ENCODE peak calls at places on chromosome 19, in five cellular contexts. C is pancreas, N is heart right ventricle, A is stomach, P is fibroblast of lung. L is an unnamed sample.

GRCh38 chr19:46394398-46394797 is 19.0 kb downstream of the CCDC8 start:
- DNase-seq in A (no peak), P (no peak), C (no peak), N (no peak), L (no peak)

GRCh38 chr19:48608798-48609263 is 2.3 kb downstream of the SPACA4 start:
- DNase-seq in C (no peak), A (no peak), P (no peak), N (no peak), L (no peak)

GRCh38 chr19:9885077-9885552 is 50.0 kb downstream of the PIN1 start:
- DNase-seq in P (peak), N (peak), C (no peak), A (no peak), L (no peak)

GRCh38 chr19:23855676-23856075 is 59.0 kb upstream of the ZNF726 start:
- DNase-seq in A (no peak), N (no peak), P (no peak), C (no peak), L (no peak)

GRCh38 chr19:31725051-31725450 is 375.8 kb upstream of the TSHZ3 start:
- DNase-seq in P (no peak), A (no peak), C (no peak), N (no peak), L (no peak)

GRCh38 chr19:7602240-7602934 is 6.7 kb downstream of the CAMSAP3 start:
- DNase-seq in C (peak), P (no peak), A (peak), N (no peak), L (no peak)

GRCh38 chr19:46717034-46717715 is at the start of gene PRKD2:
- DNase-seq in N (peak), A (peak), C (peak), P (peak), L (peak)

GRCh38 chr19:11539495-11540365 is 1.1 kb downstream of the CNN1 start:
- DNase-seq in A (no peak), N (no peak), P (peak), C (no peak), L (peak)

GRCh38 chr19:46722004-46722380 is 5.1 kb upstream of the PRKD2 start:
- DNase-seq in P (no peak), A (no peak), C (no peak), N (no peak), L (no peak)

GRCh38 chr19:45419396-45419795 is 4.3 kb downstream of the ERCC1 start:
- DNase-seq in C (no peak), A (no peak), P (no peak), N (no peak), L (peak)

GRCh38 chr19:46721269-46722003 is 4.5 kb upstream of the PRKD2 start:
- DNase-seq in P (no peak), C (no peak), N (no peak), A (no peak), L (no peak)

GRCh38 chr19:46731007-46731501 is 14.1 kb upstream of the PRKD2 start:
- DNase-seq in N (no peak), C (peak), A (peak), P (peak), L (peak)

GRCh38 chr19:11286312-11286974 is 9.5 kb upstream of the TSPAN16 start:
- DNase-seq in N (no peak), A (no peak), P (peak), C (no peak), L (no peak)

GRCh38 chr19:18232540-18233223 is 6.4 kb upstream of the PDE4C start:
- DNase-seq in C (peak), P (no peak), A (no peak), N (no peak), L (no peak)
- H3K4me3 ChIP-seq in C (no peak), P (no peak), A (no peak), N (no peak), L (no peak)

GRCh38 chr19:5321851-5322681 is 18.5 kb downstream of the PTPRS start:
- DNase-seq in P (no peak), C (no peak), A (no peak), N (no peak), L (no peak)

GRCh38 chr19:5323475-5323811 is 17.2 kb downstream of the PTPRS start:
- DNase-seq in A (no peak), P (no peak), C (no peak), N (no peak), L (no peak)

GRCh38 chr19:5319516-5319915 is 21.1 kb downstream of the PTPRS start:
- DNase-seq in C (no peak), N (no peak), P (no peak), A (no peak), L (no peak)

GRCh38 chr19:5318306-5318705 is 22.3 kb downstream of the PTPRS start:
- DNase-seq in P (no peak), C (no peak), A (no peak), N (no peak), L (no peak)

DNA sequence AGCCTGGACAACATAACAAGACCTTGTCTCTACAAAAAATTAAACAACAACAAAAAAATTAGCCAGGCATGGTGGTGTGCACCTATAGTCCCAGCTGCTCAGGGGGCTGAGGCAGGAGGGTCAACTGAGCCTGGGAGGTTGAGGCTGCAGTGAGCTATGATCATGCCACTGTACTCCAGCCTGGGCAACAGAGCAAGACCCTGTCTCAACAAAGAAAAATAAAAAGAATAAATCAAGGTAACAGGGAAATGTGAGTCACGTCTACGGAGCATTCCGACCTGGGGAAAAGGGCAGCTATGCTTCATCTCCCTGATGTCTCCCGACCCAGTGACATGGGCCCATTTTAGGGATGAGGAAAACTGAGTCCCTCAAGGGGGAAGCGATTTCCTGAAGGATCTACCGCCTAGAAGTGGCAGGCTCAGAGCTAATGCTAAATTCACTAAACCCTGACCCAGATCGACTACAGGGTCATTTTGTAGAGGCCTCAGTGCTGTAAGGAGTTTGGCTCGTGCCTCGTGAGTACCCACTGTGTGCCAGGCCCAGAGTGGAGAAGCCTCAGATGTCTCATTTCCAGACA is 19.5 kb downstream of the PTPRS start:
- DNase-seq in N (no peak), P (no peak), C (no peak), A (no peak), L (no peak)
- H3K27ac ChIP-seq in N (no peak), P (no peak), C (no peak), A (no peak), L (no peak)

GRCh38 chr19:27966390-27966816 is 1246.5 kb downstream of the UQCRFS1 start:
- DNase-seq in N (no peak), A (no peak), C (no peak), P (peak), L (no peak)
- TF ChIP-seq CTCF in N (peak), A (no peak), C (peak), P (peak), L (no peak)

DNA sequence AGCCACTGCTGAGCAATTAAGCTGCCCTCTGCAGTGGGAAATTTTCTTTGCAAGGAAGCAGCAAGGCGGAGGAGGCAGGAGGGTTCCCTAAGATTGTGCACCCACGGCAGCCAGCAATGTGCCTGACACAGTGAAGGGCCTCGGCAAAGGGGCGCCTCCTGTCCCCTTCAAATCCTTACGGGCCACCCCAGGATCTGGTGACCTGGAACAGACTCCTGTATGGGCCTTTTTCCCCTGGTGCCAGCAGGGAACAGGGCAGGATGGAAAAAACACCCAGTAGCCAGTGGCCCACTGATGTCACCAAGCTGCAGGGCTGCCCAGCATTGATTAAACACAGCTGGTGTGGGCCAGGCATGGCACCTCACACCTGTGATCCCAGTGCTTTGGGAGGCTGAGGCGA is 86.7 kb downstream of the GNG7 start:
- DNase-seq in N (no peak), C (peak), A (no peak), P (no peak), L (no peak)
- H3K4me3 ChIP-seq in N (no peak), C (no peak), A (no peak), P (no peak), L (no peak)

GRCh38 chr19:35458821-35459391 is 10.8 kb downstream of the FFAR2 start:
- DNase-seq in C (peak), N (no peak), P (peak), A (peak), L (no peak)

GRCh38 chr19:35460608-35461007 is 12.6 kb downstream of the FFAR2 start:
- DNase-seq in C (no peak), P (no peak), A (no peak), N (no peak), L (no peak)

GRCh38 chr19:35461050-35461449 is 13.0 kb downstream of the FFAR2 start:
- DNase-seq in C (no peak), A (peak), P (no peak), N (peak), L (no peak)

GRCh38 chr19:35459414-35460082 is 11.5 kb downstream of the FFAR2 start:
- DNase-seq in N (peak), P (peak), C (peak), A (peak), L (no peak)

GRCh38 chr19:35462476-35462953 is 14.5 kb downstream of the FFAR2 start:
- DNase-seq in C (no peak), A (no peak), N (no peak), P (no peak), L (no peak)
- H3K27ac ChIP-seq in C (no peak), A (peak), N (no peak), P (no peak), L (no peak)

GRCh38 chr19:52653161-52653560 is 15.0 kb upstream of the ZNF83 start:
- DNase-seq in A (no peak), P (no peak), N (no peak), C (no peak), L (no peak)

GRCh38 chr19:52659013-52659412 is 20.9 kb upstream of the ZNF83 start:
- DNase-seq in N (no peak), P (no peak), A (no peak), C (no peak), L (no peak)

GRCh38 chr19:52662631-52663030 is 24.5 kb upstream of the ZNF83 start:
- DNase-seq in C (no peak), P (no peak), N (no peak), A (no peak), L (no peak)

GRCh38 chr19:52660981-52661380 is 22.8 kb upstream of the ZNF83 start:
- DNase-seq in A (no peak), C (no peak), N (no peak), P (no peak), L (no peak)

GRCh38 chr19:52658595-52658994 is 20.4 kb upstream of the ZNF83 start:
- DNase-seq in A (no peak), N (no peak), P (no peak), C (no peak), L (no peak)
- TF ChIP-seq CTCF in A (no peak), N (no peak), P (no peak), C (no peak), L (no peak)

DNA sequence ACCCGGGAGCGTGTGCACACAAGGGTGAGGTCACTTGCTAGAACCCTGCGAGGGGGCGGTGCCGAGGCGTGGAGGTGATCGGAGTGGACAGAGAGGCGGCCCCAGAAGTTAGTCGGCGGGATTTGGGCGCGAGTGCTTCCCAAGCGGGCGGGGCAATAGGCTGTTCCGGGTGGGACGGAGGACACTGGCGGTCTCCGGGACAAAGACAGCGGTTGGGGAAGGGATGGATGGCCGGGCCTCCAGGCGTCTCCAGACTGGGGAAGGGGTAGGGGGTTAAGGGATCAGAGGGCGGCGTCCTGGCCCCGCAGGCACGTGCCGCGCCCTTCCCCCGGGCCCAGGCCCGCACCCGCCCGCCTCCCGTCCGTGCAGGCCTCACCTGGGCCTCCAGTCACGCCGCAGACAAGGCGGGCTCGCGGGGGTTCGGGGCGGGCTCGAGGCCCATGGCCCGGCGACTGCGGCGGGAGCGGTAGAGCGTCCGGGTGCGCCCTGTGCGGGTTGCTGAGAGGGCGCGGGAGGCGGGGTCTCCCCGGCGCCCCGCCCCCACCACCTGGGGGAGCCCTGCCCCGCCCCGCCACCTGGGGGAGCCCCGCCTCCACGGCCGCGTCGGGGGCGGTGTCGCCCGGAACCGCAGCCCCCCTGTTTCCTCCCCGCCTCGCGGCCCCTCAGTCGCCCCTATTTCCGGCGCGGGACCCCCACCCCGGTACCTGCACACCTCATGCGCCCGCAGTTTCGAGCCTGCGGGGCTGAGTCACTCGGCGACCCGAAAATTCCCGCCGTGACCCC is at the start of gene LPAR2:
- DNase-seq in N (no peak), A (peak), C (peak), P (no peak), L (no peak)
- H3K4me3 ChIP-seq in N (peak), A (peak), C (peak), P (peak), L (peak)

DNA sequence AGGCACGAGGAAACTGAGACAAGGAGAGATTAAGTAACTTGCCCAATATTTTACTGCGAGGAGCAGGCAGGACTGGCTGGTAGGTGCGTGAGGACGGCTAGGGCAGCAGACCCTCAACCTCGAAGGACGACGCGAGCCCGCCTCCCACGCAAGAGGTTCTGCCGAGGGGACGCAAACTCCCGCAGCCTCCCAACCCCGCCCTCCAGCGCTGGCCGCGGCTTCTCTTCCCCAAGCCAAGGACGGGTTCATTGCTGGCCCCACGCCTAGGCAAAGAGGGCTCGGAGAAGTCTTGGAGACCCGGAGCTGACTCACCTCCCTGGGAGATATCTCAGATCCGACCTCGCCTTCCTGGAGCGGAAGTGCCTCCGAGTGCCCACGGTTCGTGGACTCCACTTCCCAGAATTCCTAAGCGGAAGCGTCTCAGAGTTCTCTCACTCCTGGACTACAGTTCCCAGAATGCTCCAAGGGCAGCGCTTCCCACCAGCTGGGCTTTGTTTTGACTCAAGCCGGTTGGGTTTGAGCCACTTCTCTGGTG is at the start of gene ZNF235:
- DNase-seq in C (peak), A (peak), N (peak), P (peak), L (peak)
- H3K27ac ChIP-seq in C (peak), A (peak), N (peak), P (peak), L (peak)

DNA sequence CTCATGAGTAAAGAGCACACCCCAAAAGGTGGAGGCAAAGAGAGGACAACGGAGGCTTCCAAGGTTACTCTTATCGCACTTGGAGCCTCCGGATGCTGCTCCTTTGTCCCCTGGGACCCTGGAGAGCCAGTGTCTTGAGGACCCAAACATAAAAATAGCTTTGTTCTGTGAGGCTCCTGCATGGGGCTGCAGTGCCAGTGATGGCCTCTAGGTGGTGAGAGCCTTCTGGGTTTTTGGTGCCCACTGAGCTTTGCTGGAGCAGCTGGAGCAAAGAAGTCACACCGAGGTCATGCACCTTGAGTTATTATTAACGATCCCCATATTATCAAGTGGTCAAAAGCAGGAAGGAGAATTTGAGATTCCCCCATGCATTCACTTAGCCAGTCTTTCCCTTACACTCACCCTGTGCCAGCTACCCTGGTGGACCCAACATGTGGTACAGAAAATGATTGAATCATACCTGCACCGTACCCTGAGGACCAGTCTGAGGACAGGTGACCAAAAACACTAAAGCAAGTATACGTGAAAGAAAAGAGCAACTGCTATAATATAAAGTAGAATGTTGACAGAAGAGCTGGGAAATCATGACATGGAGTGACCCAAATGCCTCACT is 41.5 kb downstream of the ZNF682 start:
- DNase-seq in P (no peak), A (peak), N (peak), C (peak), L (no peak)
- TF ChIP-seq CTCF in P (peak), A (no peak), N (peak), C (peak), L (peak)